ENCODE peak calls at places on chromosomes 1 and 21, in seven cellular contexts. G is HFF-Myc, F is neural progenitor cell, R is RWPE1, H is A549, C is H1, S is foreskin keratinocyte. A is an unnamed sample.

GRCh38 chr1:153431928-153432327 is 15.6 kb downstream of the S100A7A start:
- DNase-seq in F (no peak), S (no peak), G (no peak), C (peak), H (no peak), R (no peak), A (no peak)

GRCh38 chr1:228989992-228990827 is 254.9 kb downstream of the RHOU start:
- DNase-seq in R (no peak), C (no peak), F (no peak), S (no peak), G (no peak), H (no peak), A (no peak)

GRCh38 chr1:39214021-39214713 is 9.7 kb downstream of the MACF1 start:
- DNase-seq in F (peak), G (no peak), C (no peak), S (no peak), H (no peak), R (peak), A (no peak)

GRCh38 chr1:109249654-109250401 is 489 bp downstream of the CELSR2 start:
- DNase-seq in R (no peak), F (peak), S (no peak), C (peak), G (no peak), H (no peak), A (no peak)

GRCh38 chr1:109267743-109268300 is 15.1 kb downstream of the PSRC1 start:
- DNase-seq in R (no peak), H (no peak), G (no peak), S (no peak), F (no peak), C (no peak), A (no peak)

GRCh38 chr1:6365047-6365446 is 28.5 kb downstream of the ACOT7 start:
- DNase-seq in C (no peak), R (no peak), F (no peak), S (no peak), H (no peak), G (no peak), A (no peak)

GRCh38 chr1:152244576-152244975 is 20.6 kb upstream of the HRNR start:
- DNase-seq in C (no peak), S (peak), R (peak), F (no peak), G (no peak), H (no peak), A (peak)

GRCh38 chr1:13730751-13731482 is 30.9 kb downstream of the PRDM2 start:
- DNase-seq in R (no peak), C (no peak), H (no peak), F (no peak), S (no peak), G (no peak), A (no peak)

GRCh38 chr1:110083453-110084225 is 13.2 kb upstream of the ALX3 start:
- DNase-seq in H (no peak), G (no peak), C (no peak), R (no peak), S (no peak), F (peak), A (no peak)

DNA sequence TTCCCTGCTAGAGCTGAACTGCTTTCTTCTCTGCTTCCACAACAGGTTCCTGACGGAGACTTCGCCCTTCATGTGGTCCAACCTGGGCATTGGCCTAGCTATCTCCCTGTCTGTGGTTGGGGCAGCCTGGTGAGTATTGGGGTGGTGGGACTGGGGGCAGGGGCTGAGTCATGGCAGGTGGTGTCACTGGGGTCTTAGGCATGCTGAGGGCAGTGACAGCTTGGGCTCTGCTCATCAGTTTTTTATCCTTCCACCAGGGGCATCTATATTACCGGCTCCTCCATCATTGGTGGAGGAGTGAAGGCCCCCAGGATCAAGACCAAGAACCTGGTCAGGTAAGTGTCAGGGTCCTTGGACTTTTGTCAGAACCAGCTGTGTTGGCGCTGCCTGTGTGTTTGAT is 1.3 kb downstream of the ATP6V0B start:
- DNase-seq in S (no peak), F (no peak), G (no peak), H (no peak), R (no peak), C (no peak), A (no peak)
- TF ChIP-seq CTCF in S (no peak), F (no peak), G (no peak), H (no peak), R (no peak), C (no peak), A (no peak)

GRCh38 chr1:56387071-56387747 is 192.2 kb downstream of the PLPP3 start:
- DNase-seq in C (no peak), R (no peak), S (no peak), H (no peak), F (no peak), G (no peak), A (no peak)

GRCh38 chr1:56382890-56383289 is 196.5 kb downstream of the PLPP3 start:
- DNase-seq in R (no peak), C (no peak), F (no peak), S (no peak), G (no peak), H (no peak), A (no peak)

GRCh38 chr1:56389813-56390539 is 189.4 kb downstream of the PLPP3 start:
- DNase-seq in C (peak), H (no peak), R (no peak), F (peak), S (no peak), G (peak), A (peak)

GRCh38 chr1:56380556-56380955 is 198.8 kb downstream of the PLPP3 start:
- DNase-seq in H (no peak), G (no peak), C (no peak), R (no peak), S (no peak), F (no peak), A (no peak)

DNA sequence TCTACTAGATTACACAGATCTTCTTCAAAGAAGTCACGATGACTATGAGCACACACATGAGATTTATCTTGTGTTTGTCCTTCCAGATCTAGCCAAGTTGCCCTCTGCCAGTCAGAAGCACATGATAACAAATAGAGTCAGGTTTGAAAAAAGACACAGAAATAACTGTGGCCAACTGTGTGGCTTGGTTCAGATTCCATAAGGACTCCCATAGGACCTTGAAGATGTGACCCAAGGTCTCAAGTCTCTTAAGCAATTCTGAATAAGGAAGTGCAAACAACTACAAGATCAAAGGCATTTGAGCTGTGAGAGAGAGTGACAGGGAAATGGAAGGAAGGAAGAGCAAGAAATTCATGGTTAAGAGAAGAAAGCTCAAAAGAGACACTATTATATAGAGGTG is 194.0 kb downstream of the PLPP3 start:
- DNase-seq in F (no peak), G (no peak), H (no peak), R (no peak), S (no peak), C (no peak), A (no peak)
- TF ChIP-seq CTCF in F (no peak), G (no peak), H (no peak), R (no peak), S (no peak), C (no peak), A (no peak)

DNA sequence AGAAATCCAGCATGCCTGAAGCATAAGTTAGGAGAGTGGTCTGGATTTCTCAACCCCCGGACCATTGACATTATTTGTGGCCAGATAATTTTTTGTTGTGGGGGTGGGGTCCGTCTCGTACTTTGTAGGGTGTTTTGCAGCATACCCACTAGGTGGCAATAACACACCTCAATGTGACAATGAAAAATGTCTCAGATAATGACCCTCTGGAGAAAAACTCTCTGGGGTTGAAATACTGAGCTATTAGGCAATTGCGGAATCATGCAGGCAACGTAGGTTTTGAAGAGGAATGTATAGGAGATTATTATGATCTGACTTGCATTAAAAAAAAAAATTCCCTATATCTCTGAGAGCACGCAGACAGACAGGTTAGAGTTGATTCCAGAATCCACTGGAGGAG is 25.3 kb upstream of the RRP15 start:
- DNase-seq in G (no peak), F (peak), C (no peak), R (no peak), S (no peak), H (peak), A (peak)
- TF ChIP-seq CTCF in G (peak), F (peak), C (peak), R (peak), S (peak), H (peak), A (peak)

GRCh38 chr1:25520446-25521061 is 22.9 kb upstream of the LDLRAP1 start:
- DNase-seq in S (no peak), R (peak), C (peak), H (peak), G (peak), F (peak), A (peak)
- TF ChIP-seq CTCF in S (peak), R (peak), C (peak), H (peak), G (peak), F (peak), A (peak)

GRCh38 chr1:248696261-248696660 is 6.3 kb downstream of the OR14I1 start:
- DNase-seq in C (no peak), H (peak), S (no peak), F (no peak), G (no peak), R (no peak), A (peak)

GRCh38 chr1:248695451-248696132 is 7.0 kb downstream of the OR14I1 start:
- DNase-seq in S (no peak), G (no peak), H (no peak), C (no peak), F (no peak), R (no peak), A (peak)

GRCh38 chr1:248699099-248699498 is 3.5 kb downstream of the OR14I1 start:
- DNase-seq in H (no peak), R (no peak), G (no peak), S (no peak), C (no peak), F (no peak), A (no peak)

GRCh38 chr1:248696775-248697174 is 5.8 kb downstream of the OR14I1 start:
- DNase-seq in C (no peak), F (no peak), R (no peak), S (no peak), G (no peak), H (no peak), A (no peak)

DNA sequence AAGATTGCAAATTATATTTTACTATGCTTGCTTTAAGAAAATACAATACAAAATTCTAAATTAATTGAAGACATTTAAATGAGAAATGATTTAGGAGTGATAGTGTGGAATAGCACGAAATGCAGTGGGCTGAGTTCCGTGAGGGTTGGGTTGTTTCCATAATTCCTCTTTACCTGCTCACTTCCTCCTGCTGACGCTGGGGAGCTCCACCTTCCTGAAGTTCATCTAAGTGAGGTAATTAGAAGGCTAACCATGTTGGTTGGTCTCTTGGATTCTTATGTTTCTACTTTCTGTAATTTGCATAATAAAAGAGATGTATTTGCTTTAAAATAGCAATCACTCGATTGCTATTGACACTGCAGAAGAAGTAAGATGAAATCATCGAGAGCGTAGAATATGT is 4.7 kb downstream of the OR14I1 start:
- DNase-seq in S (no peak), R (no peak), C (no peak), F (no peak), H (no peak), G (no peak), A (no peak)
- TF ChIP-seq CTCF in S (no peak), R (no peak), C (no peak), F (no peak), H (no peak), G (no peak), A (no peak)

DNA sequence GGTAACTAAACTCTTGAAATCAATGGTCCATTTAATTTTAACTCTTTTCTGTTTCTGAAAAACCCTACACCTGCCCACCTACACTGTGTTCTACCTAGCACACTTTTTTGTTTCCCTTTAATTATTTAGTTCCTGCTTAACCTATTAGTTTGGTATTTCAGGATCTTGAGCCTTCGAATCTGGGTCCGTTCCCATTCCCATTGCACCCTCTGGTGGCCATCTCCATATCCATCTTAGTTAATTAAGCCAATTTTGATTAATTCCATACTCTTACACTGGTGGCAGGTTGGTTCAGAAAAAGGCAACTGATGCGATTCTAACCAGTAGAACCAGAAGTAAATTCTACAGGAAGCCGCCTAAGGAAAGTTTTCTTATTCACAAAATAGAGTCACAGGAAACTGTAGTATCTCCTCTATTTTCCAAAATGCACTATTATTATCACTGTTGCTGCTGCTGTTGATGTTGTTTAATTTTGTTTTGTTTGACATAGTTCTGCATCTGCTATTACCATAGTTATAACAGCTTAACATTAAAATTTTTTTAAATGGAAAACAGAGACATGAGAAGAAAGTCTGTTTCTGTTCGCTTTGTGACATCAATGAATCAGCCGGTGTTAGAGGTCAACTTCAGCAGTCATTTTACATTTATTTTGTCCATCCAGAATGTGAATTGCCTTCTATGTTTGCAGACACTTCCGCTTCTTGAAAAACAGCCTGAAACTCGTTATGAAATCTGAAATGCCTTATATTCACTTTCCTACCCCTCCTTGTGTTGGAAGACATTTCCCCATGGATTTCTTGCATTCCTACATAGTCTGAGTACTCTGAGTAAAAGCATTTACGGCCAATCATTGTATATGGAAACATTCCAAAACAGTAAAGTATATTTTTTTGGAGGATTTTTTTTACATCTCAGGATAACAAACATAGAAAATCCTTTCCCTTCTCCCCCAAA is 115.5 kb upstream of the NCAM2 start:
- DNase-seq in H (peak), S (no peak), R (peak), C (peak), F (peak), G (peak), A (peak)
- TF ChIP-seq CTCF in H (no peak), S (peak), R (peak), C (peak), F (peak), G (peak), A (peak)

GRCh38 chr1:169486281-169486904 is 649 bp upstream of the SLC19A2 start:
- DNase-seq in G (no peak), F (no peak), S (no peak), H (no peak), C (no peak), R (peak), A (peak)

GRCh38 chr1:169484683-169485426 is 889 bp downstream of the SLC19A2 start:
- DNase-seq in S (peak), G (no peak), F (peak), R (peak), H (peak), C (no peak), A (peak)

GRCh38 chr1:169484107-169484506 is 1.6 kb downstream of the SLC19A2 start:
- DNase-seq in H (no peak), R (peak), F (no peak), S (peak), C (no peak), G (no peak), A (peak)

GRCh38 chr1:169487153-169487552 is 1.4 kb upstream of the SLC19A2 start:
- DNase-seq in H (no peak), C (no peak), S (no peak), R (no peak), G (no peak), F (no peak), A (no peak)

GRCh38 chr1:169485427-169486280 is at the start of gene SLC19A2:
- DNase-seq in G (peak), R (peak), F (peak), S (peak), C (peak), H (peak), A (peak)
- TF ChIP-seq CTCF in G (no peak), R (peak), F (peak), S (peak), C (peak), H (no peak), A (no peak)

GRCh38 chr1:147497826-147498225 is 43.5 kb upstream of the BCL9 start:
- DNase-seq in G (no peak), F (no peak), R (no peak), C (no peak), H (no peak), S (no peak), A (no peak)

GRCh38 chr1:147493349-147493748 is 48.0 kb upstream of the BCL9 start:
- DNase-seq in H (no peak), F (no peak), R (no peak), S (no peak), C (no peak), G (no peak), A (no peak)

GRCh38 chr1:147496044-147496443 is 45.3 kb upstream of the BCL9 start:
- DNase-seq in G (no peak), R (no peak), C (no peak), F (no peak), S (no peak), H (no peak), A (no peak)

GRCh38 chr1:147494998-147495580 is 46.2 kb upstream of the BCL9 start:
- DNase-seq in H (peak), F (peak), C (peak), S (no peak), R (peak), G (no peak), A (peak)

DNA sequence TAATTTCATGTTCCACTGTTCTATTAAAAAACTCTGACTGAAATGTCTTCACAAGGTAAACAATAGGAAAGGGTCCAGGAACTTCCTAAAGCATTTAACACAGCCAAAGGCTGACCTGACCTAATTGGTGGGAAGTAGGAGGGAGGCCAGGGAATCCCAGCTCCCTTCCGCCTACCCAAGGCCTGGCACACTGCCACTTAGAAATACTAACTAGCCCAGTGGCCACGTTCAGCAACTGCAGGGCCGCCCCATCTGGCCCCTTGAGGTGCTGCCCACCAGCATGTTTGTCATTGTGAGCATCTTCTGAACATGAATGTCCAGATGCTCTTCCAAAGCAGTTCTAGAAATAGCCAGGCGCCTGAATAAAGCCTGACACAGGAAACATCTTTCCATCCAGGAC is 44.7 kb upstream of the BCL9 start:
- DNase-seq in S (no peak), F (peak), G (no peak), R (peak), H (peak), C (no peak), A (peak)
- TF ChIP-seq CTCF in S (peak), F (peak), G (peak), R (peak), H (no peak), C (peak), A (peak)

GRCh38 chr1:215793210-215793609 is 226.1 kb downstream of the KCTD3 start:
- DNase-seq in S (peak), R (peak), G (peak), C (no peak), F (no peak), H (no peak), A (peak)
- TF ChIP-seq CTCF in S (peak), R (peak), G (peak), C (peak), F (peak), H (peak), A (peak)